ENCODE peak calls at places on chromosome 14, in four cellular contexts. One of them, this sample, is unnamed.

GRCh38 chr14:51869426-51870113 is 9.2 kb downstream of the GNG2 start:
- DNase-seq in CD4-positive, CD25-positive, alpha-beta regulatory T cell: peak; percentile 67
- DNase-seq in gastrocnemius medialis: no peak
- DNase-seq in transverse colon: no peak
- DNase-seq in this sample: no peak

GRCh38 chr14:102527255-102528232 is 18.0 kb upstream of the ANKRD9 start:
- DNase-seq in CD4-positive, CD25-positive, alpha-beta regulatory T cell: peak; percentile 56
- DNase-seq in gastrocnemius medialis: no peak
- DNase-seq in transverse colon: peak; percentile 84
- DNase-seq in this sample: no peak

GRCh38 chr14:45990252-45990651 is 661.3 kb downstream of the RPL10L start:
- DNase-seq in CD4-positive, CD25-positive, alpha-beta regulatory T cell: no peak
- DNase-seq in gastrocnemius medialis: no peak
- DNase-seq in transverse colon: no peak
- DNase-seq in this sample: no peak

GRCh38 chr14:51167587-51168219 is 72.3 kb upstream of the TMX1 start:
- DNase-seq in CD4-positive, CD25-positive, alpha-beta regulatory T cell: peak; percentile 9
- DNase-seq in gastrocnemius medialis: no peak
- DNase-seq in transverse colon: no peak
- DNase-seq in this sample: no peak

GRCh38 chr14:91374897-91375747 is 42.5 kb downstream of the CCDC88C start:
- DNase-seq in CD4-positive, CD25-positive, alpha-beta regulatory T cell: peak; percentile 50
- DNase-seq in gastrocnemius medialis: no peak
- DNase-seq in transverse colon: no peak
- DNase-seq in this sample: no peak

GRCh38 chr14:54715244-54715643 is 148.3 kb downstream of the SAMD4A start:
- DNase-seq in CD4-positive, CD25-positive, alpha-beta regulatory T cell: no peak
- DNase-seq in gastrocnemius medialis: no peak
- DNase-seq in transverse colon: no peak
- DNase-seq in this sample: no peak

GRCh38 chr14:91872517-91873470 is 5.5 kb upstream of the TC2N start:
- DNase-seq in CD4-positive, CD25-positive, alpha-beta regulatory T cell: peak; percentile 74
- DNase-seq in gastrocnemius medialis: peak; percentile 52
- DNase-seq in transverse colon: peak; percentile 90
- DNase-seq in this sample: peak; percentile 64

GRCh38 chr14:70642313-70643235 is 858 bp downstream of the TTC9 start:
- DNase-seq in CD4-positive, CD25-positive, alpha-beta regulatory T cell: peak; percentile 48
- DNase-seq in gastrocnemius medialis: no peak
- DNase-seq in transverse colon: peak; percentile 39
- DNase-seq in this sample: no peak

GRCh38 chr14:90687680-90688079 is 128.6 kb downstream of the TTC7B start:
- DNase-seq in CD4-positive, CD25-positive, alpha-beta regulatory T cell: no peak
- DNase-seq in gastrocnemius medialis: no peak
- DNase-seq in transverse colon: no peak
- DNase-seq in this sample: no peak

GRCh38 chr14:81536125-81536771 is 2.6 kb upstream of the SEL1L start:
- DNase-seq in CD4-positive, CD25-positive, alpha-beta regulatory T cell: no peak
- DNase-seq in gastrocnemius medialis: no peak
- DNase-seq in transverse colon: no peak
- DNase-seq in this sample: peak; percentile 74

GRCh38 chr14:92887157-92887556 is 35.8 kb upstream of the CHGA start:
- DNase-seq in CD4-positive, CD25-positive, alpha-beta regulatory T cell: no peak
- DNase-seq in gastrocnemius medialis: no peak
- DNase-seq in transverse colon: no peak
- DNase-seq in this sample: no peak

GRCh38 chr14:50099335-50099734 is 17.0 kb downstream of the VCPKMT start:
- DNase-seq in CD4-positive, CD25-positive, alpha-beta regulatory T cell: no peak
- DNase-seq in gastrocnemius medialis: no peak
- DNase-seq in transverse colon: peak; percentile 31
- DNase-seq in this sample: no peak

GRCh38 chr14:66240112-66240511 is 246.1 kb upstream of the CCDC196 start:
- DNase-seq in CD4-positive, CD25-positive, alpha-beta regulatory T cell: no peak
- DNase-seq in gastrocnemius medialis: no peak
- DNase-seq in transverse colon: no peak
- DNase-seq in this sample: no peak

GRCh38 chr14:68908860-68909259 is 70.2 kb downstream of the ACTN1 start:
- DNase-seq in CD4-positive, CD25-positive, alpha-beta regulatory T cell: no peak
- DNase-seq in gastrocnemius medialis: no peak
- DNase-seq in transverse colon: no peak
- DNase-seq in this sample: no peak

GRCh38 chr14:61508526-61508925 is 186.8 kb upstream of the HIF1A start:
- DNase-seq in CD4-positive, CD25-positive, alpha-beta regulatory T cell: no peak
- DNase-seq in gastrocnemius medialis: no peak
- DNase-seq in transverse colon: no peak
- DNase-seq in this sample: no peak

GRCh38 chr14:58177125-58177524 is 22.8 kb upstream of the ACTR10 start:
- DNase-seq in CD4-positive, CD25-positive, alpha-beta regulatory T cell: no peak
- DNase-seq in gastrocnemius medialis: no peak
- DNase-seq in transverse colon: no peak
- DNase-seq in this sample: no peak

GRCh38 chr14:38366374-38366773 is 110.5 kb upstream of the CLEC14A start:
- DNase-seq in CD4-positive, CD25-positive, alpha-beta regulatory T cell: no peak
- DNase-seq in gastrocnemius medialis: no peak
- DNase-seq in transverse colon: no peak
- DNase-seq in this sample: no peak

GRCh38 chr14:24436355-24437019 is 6.1 kb downstream of the SDR39U1 start:
- DNase-seq in CD4-positive, CD25-positive, alpha-beta regulatory T cell: peak; percentile 74
- DNase-seq in gastrocnemius medialis: no peak
- DNase-seq in transverse colon: no peak
- DNase-seq in this sample: no peak

GRCh38 chr14:64801800-64802199 is 77.9 kb downstream of the SPTB start:
- DNase-seq in CD4-positive, CD25-positive, alpha-beta regulatory T cell: peak; percentile 5
- DNase-seq in gastrocnemius medialis: no peak
- DNase-seq in transverse colon: no peak
- DNase-seq in this sample: no peak

GRCh38 chr14:79543966-79544365 is 667.3 kb downstream of the DIO2 start:
- DNase-seq in CD4-positive, CD25-positive, alpha-beta regulatory T cell: no peak
- DNase-seq in gastrocnemius medialis: no peak
- DNase-seq in transverse colon: no peak
- DNase-seq in this sample: no peak

GRCh38 chr14:85205875-85206274 is 324.1 kb upstream of the FLRT2 start:
- DNase-seq in CD4-positive, CD25-positive, alpha-beta regulatory T cell: no peak
- DNase-seq in gastrocnemius medialis: no peak
- DNase-seq in transverse colon: no peak
- DNase-seq in this sample: no peak

GRCh38 chr14:36522972-36523685 is 3.1 kb upstream of the NKX2-1 start:
- DNase-seq in CD4-positive, CD25-positive, alpha-beta regulatory T cell: no peak
- DNase-seq in gastrocnemius medialis: no peak
- DNase-seq in transverse colon: no peak
- DNase-seq in this sample: no peak

GRCh38 chr14:85296466-85297210 is 233.3 kb upstream of the FLRT2 start:
- DNase-seq in CD4-positive, CD25-positive, alpha-beta regulatory T cell: no peak
- DNase-seq in gastrocnemius medialis: no peak
- DNase-seq in transverse colon: no peak
- DNase-seq in this sample: no peak

GRCh38 chr14:85056228-85056627 is 473.7 kb upstream of the FLRT2 start:
- DNase-seq in CD4-positive, CD25-positive, alpha-beta regulatory T cell: no peak
- DNase-seq in gastrocnemius medialis: no peak
- DNase-seq in transverse colon: no peak
- DNase-seq in this sample: no peak

GRCh38 chr14:24238123-24238522 is 4.3 kb downstream of the TINF2 start:
- DNase-seq in CD4-positive, CD25-positive, alpha-beta regulatory T cell: no peak
- DNase-seq in gastrocnemius medialis: no peak
- DNase-seq in transverse colon: no peak
- DNase-seq in this sample: no peak

GRCh38 chr14:54133896-54134295 is 177.3 kb upstream of the BMP4 start:
- DNase-seq in CD4-positive, CD25-positive, alpha-beta regulatory T cell: no peak
- DNase-seq in gastrocnemius medialis: no peak
- DNase-seq in transverse colon: no peak
- DNase-seq in this sample: no peak

GRCh38 chr14:104665663-104666522 is 23.5 kb upstream of the INF2 start:
- DNase-seq in CD4-positive, CD25-positive, alpha-beta regulatory T cell: peak; percentile 78
- DNase-seq in gastrocnemius medialis: no peak
- DNase-seq in transverse colon: peak; percentile 75
- DNase-seq in this sample: no peak

GRCh38 chr14:98864211-98864610 is 407.8 kb downstream of the BCL11B start:
- DNase-seq in CD4-positive, CD25-positive, alpha-beta regulatory T cell: no peak
- DNase-seq in gastrocnemius medialis: no peak
- DNase-seq in transverse colon: no peak
- DNase-seq in this sample: no peak

GRCh38 chr14:79352026-79352425 is 859.3 kb downstream of the DIO2 start:
- DNase-seq in CD4-positive, CD25-positive, alpha-beta regulatory T cell: no peak
- DNase-seq in gastrocnemius medialis: no peak
- DNase-seq in transverse colon: no peak
- DNase-seq in this sample: no peak

GRCh38 chr14:88095791-88096190 is 90.9 kb downstream of the GPR65 start:
- DNase-seq in CD4-positive, CD25-positive, alpha-beta regulatory T cell: no peak
- DNase-seq in gastrocnemius medialis: no peak
- DNase-seq in transverse colon: no peak
- DNase-seq in this sample: no peak

GRCh38 chr14:67491741-67492504 is 3.4 kb upstream of the TMEM229B start:
- DNase-seq in CD4-positive, CD25-positive, alpha-beta regulatory T cell: no peak
- DNase-seq in gastrocnemius medialis: no peak
- DNase-seq in transverse colon: no peak
- DNase-seq in this sample: peak; percentile 32

GRCh38 chr14:99062216-99062615 is 209.8 kb downstream of the BCL11B start:
- DNase-seq in CD4-positive, CD25-positive, alpha-beta regulatory T cell: no peak
- DNase-seq in gastrocnemius medialis: no peak
- DNase-seq in transverse colon: no peak
- DNase-seq in this sample: no peak

GRCh38 chr14:69693145-69693544 is 73.8 kb upstream of the SRSF5 start:
- DNase-seq in CD4-positive, CD25-positive, alpha-beta regulatory T cell: no peak
- DNase-seq in gastrocnemius medialis: no peak
- DNase-seq in transverse colon: peak; percentile 61
- DNase-seq in this sample: no peak

GRCh38 chr14:61221906-61222305 is 59.2 kb downstream of the TMEM30B start:
- DNase-seq in CD4-positive, CD25-positive, alpha-beta regulatory T cell: no peak
- DNase-seq in gastrocnemius medialis: no peak
- DNase-seq in transverse colon: no peak
- DNase-seq in this sample: no peak

GRCh38 chr14:69518341-69519101 is 34.0 kb downstream of the PLEKHD1 start:
- DNase-seq in CD4-positive, CD25-positive, alpha-beta regulatory T cell: no peak
- DNase-seq in gastrocnemius medialis: no peak
- DNase-seq in transverse colon: no peak
- DNase-seq in this sample: no peak

GRCh38 chr14:54529811-54530210 is 20.1 kb downstream of the CGRRF1 start:
- DNase-seq in CD4-positive, CD25-positive, alpha-beta regulatory T cell: no peak
- DNase-seq in gastrocnemius medialis: no peak
- DNase-seq in transverse colon: peak; percentile 58
- DNase-seq in this sample: no peak

GRCh38 chr14:61188196-61188595 is 92.9 kb downstream of the TMEM30B start:
- DNase-seq in CD4-positive, CD25-positive, alpha-beta regulatory T cell: peak; percentile 52
- DNase-seq in gastrocnemius medialis: peak; percentile 57
- DNase-seq in transverse colon: no peak
- DNase-seq in this sample: peak; percentile 19

GRCh38 chr14:35366048-35366428 is 38.5 kb downstream of the NFKBIA start:
- DNase-seq in CD4-positive, CD25-positive, alpha-beta regulatory T cell: no peak
- DNase-seq in gastrocnemius medialis: no peak
- DNase-seq in transverse colon: no peak
- DNase-seq in this sample: no peak

GRCh38 chr14:105857816-105858675 is 331.7 kb downstream of the TMEM121 start:
- DNase-seq in CD4-positive, CD25-positive, alpha-beta regulatory T cell: peak; percentile 81
- DNase-seq in gastrocnemius medialis: no peak
- DNase-seq in transverse colon: peak; percentile 7
- DNase-seq in this sample: no peak
- H3K9me3 ChIP-seq in CD4-positive, CD25-positive, alpha-beta regulatory T cell: no peaks in the 10 kb centered on the region
- H3K9me3 ChIP-seq in gastrocnemius medialis: no peaks in the 10 kb centered on the region
- H3K9me3 ChIP-seq in transverse colon: no peaks in the 10 kb centered on the region
- H3K9me3 ChIP-seq in this sample: no peaks in the 10 kb centered on the region

GRCh38 chr14:33933386-33933934 is 17.4 kb downstream of the EGLN3 start:
- DNase-seq in CD4-positive, CD25-positive, alpha-beta regulatory T cell: no peak
- DNase-seq in gastrocnemius medialis: no peak
- DNase-seq in transverse colon: no peak
- DNase-seq in this sample: no peak

GRCh38 chr14:33930464-33930863 is 20.4 kb downstream of the EGLN3 start:
- DNase-seq in CD4-positive, CD25-positive, alpha-beta regulatory T cell: no peak
- DNase-seq in gastrocnemius medialis: no peak
- DNase-seq in transverse colon: no peak
- DNase-seq in this sample: no peak

GRCh38 chr14:33932033-33932432 is 18.8 kb downstream of the EGLN3 start:
- DNase-seq in CD4-positive, CD25-positive, alpha-beta regulatory T cell: no peak
- DNase-seq in gastrocnemius medialis: no peak
- DNase-seq in transverse colon: no peak
- DNase-seq in this sample: no peak

GRCh38 chr14:33932526-33933292 is 18.2 kb downstream of the EGLN3 start:
- DNase-seq in CD4-positive, CD25-positive, alpha-beta regulatory T cell: no peak
- DNase-seq in gastrocnemius medialis: no peak
- DNase-seq in transverse colon: no peak
- DNase-seq in this sample: peak; percentile 23

DNA sequence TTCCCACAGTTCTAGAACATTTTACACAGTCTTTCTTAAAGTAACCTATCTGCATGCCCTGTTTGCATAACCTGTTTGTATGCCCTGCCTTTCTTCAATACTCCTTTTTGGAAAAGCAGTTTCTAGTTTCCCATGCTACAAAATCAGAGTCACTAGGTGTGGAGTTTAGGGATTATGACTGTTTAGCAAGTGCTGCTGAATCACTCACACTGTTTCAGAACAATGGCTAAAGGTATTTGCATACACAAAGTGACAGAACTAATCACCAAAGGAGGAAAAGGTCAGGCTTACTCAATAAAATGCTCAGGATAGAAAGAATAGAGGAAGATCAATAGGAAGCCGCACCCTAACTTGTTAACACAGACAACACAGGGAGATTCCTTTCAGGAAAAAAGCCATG is 19.4 kb downstream of the EGLN3 start:
- DNase-seq in CD4-positive, CD25-positive, alpha-beta regulatory T cell: no peak
- DNase-seq in gastrocnemius medialis: no peak
- DNase-seq in transverse colon: no peak
- DNase-seq in this sample: no peak
- H3K27ac ChIP-seq in CD4-positive, CD25-positive, alpha-beta regulatory T cell: no peak overlapping the region
- H3K27ac ChIP-seq in gastrocnemius medialis: no peak overlapping the region
- H3K27ac ChIP-seq in transverse colon: no peak overlapping the region
- H3K27ac ChIP-seq in this sample: no peak overlapping the region

GRCh38 chr14:75742867-75743266 is 81.8 kb downstream of the TTLL5 start:
- DNase-seq in CD4-positive, CD25-positive, alpha-beta regulatory T cell: no peak
- DNase-seq in gastrocnemius medialis: no peak
- DNase-seq in transverse colon: no peak
- DNase-seq in this sample: no peak
- H3K36me3 ChIP-seq in CD4-positive, CD25-positive, alpha-beta regulatory T cell: peaks cover 17% of the 10 kb centered on the region
- H3K36me3 ChIP-seq in gastrocnemius medialis: peaks cover 18% of the 10 kb centered on the region
- H3K36me3 ChIP-seq in transverse colon: no peaks in the 10 kb centered on the region
- H3K36me3 ChIP-seq in this sample: peaks cover 41% of the 10 kb centered on the region

DNA sequence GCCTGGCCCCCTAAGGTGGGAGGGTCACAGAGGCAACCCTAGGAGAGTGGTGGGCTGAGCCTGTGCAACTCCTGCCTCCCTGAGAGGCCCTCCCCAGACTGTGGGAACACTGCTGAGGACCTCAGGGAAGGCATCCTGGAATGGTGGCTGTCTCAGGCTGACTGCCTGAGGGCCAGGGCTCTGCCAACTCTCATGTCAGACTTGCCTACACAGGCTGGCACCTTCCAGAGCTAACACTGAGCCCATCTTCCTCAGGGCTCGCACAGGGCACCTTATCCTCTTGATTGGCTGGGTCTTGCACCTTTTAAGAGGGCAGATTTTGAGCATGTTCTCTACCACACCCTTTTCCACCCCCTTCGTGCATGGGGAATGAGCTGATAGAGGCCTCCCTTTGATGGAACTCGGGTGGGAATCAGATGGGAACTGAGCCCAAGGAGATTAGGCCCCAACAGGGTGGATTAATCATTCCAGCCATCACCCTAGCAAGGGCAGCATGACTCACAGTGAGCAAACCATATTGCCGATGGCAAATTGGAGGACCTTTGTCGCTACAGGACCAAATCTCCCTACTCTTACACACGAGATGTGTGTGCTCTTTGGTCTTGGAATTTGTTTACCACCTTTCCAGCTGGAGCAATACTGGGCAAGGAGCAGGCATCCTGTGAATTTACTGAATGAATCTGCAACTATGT is 702.8 kb downstream of the VRK1 start:
- DNase-seq in CD4-positive, CD25-positive, alpha-beta regulatory T cell: no peak
- DNase-seq in gastrocnemius medialis: no peak
- DNase-seq in transverse colon: no peak
- DNase-seq in this sample: no peak
- H3K9me3 ChIP-seq in CD4-positive, CD25-positive, alpha-beta regulatory T cell: no peaks in the 10 kb centered on the region
- H3K9me3 ChIP-seq in gastrocnemius medialis: no peaks in the 10 kb centered on the region
- H3K9me3 ChIP-seq in transverse colon: no peaks in the 10 kb centered on the region
- H3K9me3 ChIP-seq in this sample: no peaks in the 10 kb centered on the region